ENCODE peak calls at places on chromosome 10, in five cellular contexts. One of them, this sample, is unnamed.

GRCh38 chr10:110323503-110323902 is 18.8 kb upstream of the SMNDC1 start:
- DNase-seq in ACHN: peak
- DNase-seq in HuH-7.5: no peak
- DNase-seq in CD4-positive, alpha-beta T cell: no peak
- DNase-seq in KBM-7: no peak
- DNase-seq in this sample: no peak

GRCh38 chr10:102120987-102121738 is 995 bp upstream of the LDB1 start:
- DNase-seq in KBM-7: peak
- DNase-seq in HuH-7.5: no peak
- DNase-seq in ACHN: peak
- DNase-seq in CD4-positive, alpha-beta T cell: no peak
- DNase-seq in this sample: no peak

GRCh38 chr10:127320176-127320575 is 123.8 kb upstream of the INSYN2A start:
- DNase-seq in CD4-positive, alpha-beta T cell: no peak
- DNase-seq in ACHN: no peak
- DNase-seq in KBM-7: no peak
- DNase-seq in HuH-7.5: no peak
- DNase-seq in this sample: no peak

GRCh38 chr10:11636761-11637166 is 25.3 kb upstream of the USP6NL start:
- DNase-seq in ACHN: no peak
- DNase-seq in CD4-positive, alpha-beta T cell: no peak
- DNase-seq in KBM-7: no peak
- DNase-seq in HuH-7.5: no peak
- DNase-seq in this sample: no peak

GRCh38 chr10:102040305-102040704 is 15.7 kb downstream of the ARMH3 start:
- DNase-seq in KBM-7: peak
- DNase-seq in CD4-positive, alpha-beta T cell: no peak
- DNase-seq in HuH-7.5: no peak
- DNase-seq in ACHN: no peak
- DNase-seq in this sample: no peak

GRCh38 chr10:62058476-62058875 is 157.0 kb downstream of the ARID5B start:
- DNase-seq in HuH-7.5: no peak
- DNase-seq in KBM-7: no peak
- DNase-seq in ACHN: no peak
- DNase-seq in CD4-positive, alpha-beta T cell: no peak
- DNase-seq in this sample: no peak

GRCh38 chr10:119770928-119771327 is 45.1 kb downstream of the INPP5F start:
- DNase-seq in KBM-7: peak
- DNase-seq in ACHN: no peak
- DNase-seq in CD4-positive, alpha-beta T cell: no peak
- DNase-seq in HuH-7.5: no peak
- DNase-seq in this sample: no peak

GRCh38 chr10:7686351-7687171 is 16.6 kb upstream of the ITIH2 start:
- DNase-seq in CD4-positive, alpha-beta T cell: no peak
- DNase-seq in HuH-7.5: no peak
- DNase-seq in ACHN: no peak
- DNase-seq in KBM-7: no peak
- DNase-seq in this sample: peak

GRCh38 chr10:48564466-48565150 is 40.3 kb downstream of the ARHGAP22 start:
- DNase-seq in ACHN: no peak
- DNase-seq in CD4-positive, alpha-beta T cell: no peak
- DNase-seq in HuH-7.5: no peak
- DNase-seq in KBM-7: no peak
- DNase-seq in this sample: no peak

This sample was measured in HepG2.